ENCODE peak calls at places on chromosomes 7 and 10, in four cellular contexts. V, G, R and A are unnamed samples.

GRCh38 chr7:44540592-44541027 is 520 bp downstream of the NPC1L1 start:
- DNase-seq in V (no peak), G (no peak), R (no peak), A (no peak)

GRCh38 chr10:92574545-92575377 is 868 bp upstream of the IDE start:
- DNase-seq in V (no peak), G (no peak), R (peak; percentile 73), A (no peak)

GRCh38 chr7:38367301-38367700 is 93.9 kb upstream of the TARP start:
- DNase-seq in V (no peak), G (no peak), R (no peak), A (no peak)

GRCh38 chr10:76547352-76547972 is 1090.1 kb downstream of the KCNMA1 start:
- DNase-seq in V (peak; percentile 65), G (peak; percentile 83), R (peak; percentile 78), A (peak; percentile 72)

GRCh38 chr10:78540355-78541076 is 506.9 kb downstream of the RPS24 start:
- DNase-seq in V (no peak), G (no peak), R (no peak), A (no peak)

GRCh38 chr10:11825796-11826414 is 2.7 kb downstream of the PROSER2 start:
- DNase-seq in V (no peak), G (no peak), R (no peak), A (no peak)

GRCh38 chr7:141356096-141356495 is 195.1 kb upstream of the AGK start:
- DNase-seq in V (no peak), G (no peak), R (no peak), A (no peak)

GRCh38 chr10:132396495-132397035 is 435 bp upstream of the PWWP2B start:
- DNase-seq in V (no peak), G (peak; percentile 75), R (peak; percentile 50), A (peak; percentile 62)

GRCh38 chr7:132752431-132752830 is 176.2 kb upstream of the PLXNA4 start:
- DNase-seq in V (no peak), G (no peak), R (no peak), A (no peak)